ENCODE peak calls at places on chromosomes 3 and 15, in ten cellular contexts. J, G, S, F, I, K, O, N, M and W are unnamed samples.
A peak's percentile ranks its signal among the peaks of the same experiment; 100 is the strongest.

GRCh38 chr3:124297062-124297980 is 305.4 kb upstream of the ROPN1 start:
- DNase-seq in I (no peak), S (no peak), F (no peak), J (no peak), K (peak; percentile 12), O (no peak), M (no peak), N (peak; percentile 80), G (no peak), W (no peak)

GRCh38 chr15:34304613-34305012 is 33.0 kb downstream of the SLC12A6 start:
- DNase-seq in J (no peak), I (no peak), O (no peak), S (no peak), N (no peak), G (peak; percentile 52), K (no peak), F (no peak), M (peak; percentile 79), W (no peak)

GRCh38 chr3:40523781-40524180 is 979 bp upstream of the ZNF621 start:
- DNase-seq in S (no peak), G (no peak), M (no peak), N (no peak), O (no peak), F (no peak), J (no peak), I (no peak), K (peak; percentile 1), W (no peak)

GRCh38 chr3:116030131-116030850 is 407.0 kb downstream of the GAP43 start:
- DNase-seq in O (no peak), M (no peak), K (no peak), G (no peak), N (no peak), F (no peak), I (no peak), S (no peak), J (no peak), W (no peak)

GRCh38 chr15:70892002-70892911 is at the start of the genes LRRC49 and THAP10:
- DNase-seq in N (peak; percentile 97), O (peak; percentile 93), M (peak; percentile 96), K (peak; percentile 90), G (peak; percentile 98), S (no peak), I (peak; percentile 80), J (peak; percentile 87), F (no peak), W (peak; percentile 90)

GRCh38 chr3:67109651-67110204 is 111.6 kb downstream of the KBTBD8 start:
- DNase-seq in O (no peak), S (no peak), J (no peak), N (peak; percentile 3), F (no peak), G (peak; percentile 66), K (peak; percentile 45), M (peak; percentile 83), I (peak; percentile 4), W (peak; percentile 63)

GRCh38 chr15:35308802-35309201 is 223.7 kb upstream of the NANOGP8 start:
- DNase-seq in G (peak; percentile 89), K (peak; percentile 50), O (no peak), S (no peak), N (no peak), F (no peak), J (no peak), I (no peak), M (peak; percentile 84), W (no peak)

GRCh38 chr3:119395923-119396358 is 67.5 kb downstream of the TMEM39A start:
- DNase-seq in N (no peak), O (no peak), I (no peak), J (no peak), K (no peak), S (no peak), M (no peak), F (no peak), G (no peak), W (no peak)

GRCh38 chr3:23807161-23808015 is 1.6 kb downstream of the UBE2E1 start:
- DNase-seq in O (no peak), N (no peak), S (no peak), F (peak; percentile 1), M (peak; percentile 37), J (no peak), K (peak; percentile 45), G (peak; percentile 47), I (no peak), W (peak; percentile 24)

GRCh38 chr15:68441045-68441743 is 9.2 kb upstream of the ITGA11 start:
- DNase-seq in S (no peak), F (no peak), G (no peak), J (no peak), I (no peak), O (no peak), M (no peak), N (no peak), K (no peak), W (no peak)